ENCODE peak calls at places on chromosome 2, in four cellular contexts. One of them, this sample, is unnamed.

GRCh38 chr2:144452169-144453038 is 67.5 kb downstream of the ZEB2 start:
- DNase-seq in cardiac fibroblast: peak; percentile 59
- DNase-seq in fibroblast of the aortic adventitia: peak; percentile 65
- DNase-seq in NCI-H2029: no peak
- DNase-seq in this sample: peak; percentile 88

GRCh38 chr2:158732573-158733429 is 62.3 kb upstream of the DAPL1 start:
- DNase-seq in cardiac fibroblast: no peak
- DNase-seq in fibroblast of the aortic adventitia: no peak
- DNase-seq in NCI-H2029: no peak
- DNase-seq in this sample: no peak

GRCh38 chr2:161273038-161273760 is 35.0 kb upstream of the PSMD14 start:
- DNase-seq in cardiac fibroblast: peak; percentile 79
- DNase-seq in fibroblast of the aortic adventitia: peak; percentile 83
- DNase-seq in NCI-H2029: peak; percentile 36
- DNase-seq in this sample: peak; percentile 72

GRCh38 chr2:11872247-11872947 is 126.0 kb downstream of the LPIN1 start:
- DNase-seq in cardiac fibroblast: peak; percentile 9
- DNase-seq in fibroblast of the aortic adventitia: peak; percentile 23
- DNase-seq in NCI-H2029: peak; percentile 11
- DNase-seq in this sample: peak; percentile 81

GRCh38 chr2:9102861-9103662 is 99.6 kb upstream of the MBOAT2 start:
- DNase-seq in cardiac fibroblast: no peak
- DNase-seq in fibroblast of the aortic adventitia: no peak
- DNase-seq in NCI-H2029: no peak
- DNase-seq in this sample: no peak

GRCh38 chr2:178271629-178272333 is 77.5 kb downstream of the OSBPL6 start:
- DNase-seq in cardiac fibroblast: peak; percentile 95
- DNase-seq in fibroblast of the aortic adventitia: peak; percentile 93
- DNase-seq in NCI-H2029: no peak
- DNase-seq in this sample: no peak

GRCh38 chr2:10817413-10817812 is 4.8 kb upstream of the PDIA6 start:
- DNase-seq in cardiac fibroblast: no peak
- DNase-seq in fibroblast of the aortic adventitia: no peak
- DNase-seq in NCI-H2029: no peak
- DNase-seq in this sample: no peak

GRCh38 chr2:11129598-11130449 is 25.4 kb upstream of the SLC66A3 start:
- DNase-seq in cardiac fibroblast: peak; percentile 27
- DNase-seq in fibroblast of the aortic adventitia: no peak
- DNase-seq in NCI-H2029: peak; percentile 58
- DNase-seq in this sample: no peak

GRCh38 chr2:148817210-148817708 is 57.8 kb upstream of the KIF5C start:
- DNase-seq in cardiac fibroblast: peak; percentile 49
- DNase-seq in fibroblast of the aortic adventitia: peak; percentile 28
- DNase-seq in NCI-H2029: no peak
- DNase-seq in this sample: no peak

GRCh38 chr2:97678217-97678762 is 8.8 kb downstream of the C2orf92 start:
- DNase-seq in cardiac fibroblast: no peak
- DNase-seq in fibroblast of the aortic adventitia: no peak
- DNase-seq in NCI-H2029: no peak
- DNase-seq in this sample: no peak

GRCh38 chr2:28580078-28580477 is 84.2 kb downstream of the PLB1 start:
- DNase-seq in cardiac fibroblast: no peak
- DNase-seq in fibroblast of the aortic adventitia: no peak
- DNase-seq in NCI-H2029: no peak
- DNase-seq in this sample: no peak

GRCh38 chr2:60553496-60553991 is at the start of gene BCL11A:
- DNase-seq in cardiac fibroblast: peak; percentile 86
- DNase-seq in fibroblast of the aortic adventitia: peak; percentile 57
- DNase-seq in NCI-H2029: peak; percentile 79
- DNase-seq in this sample: peak; percentile 74

GRCh38 chr2:233436191-233436581 is 81.9 kb downstream of the DGKD start:
- DNase-seq in cardiac fibroblast: no peak
- DNase-seq in fibroblast of the aortic adventitia: no peak
- DNase-seq in NCI-H2029: no peak
- DNase-seq in this sample: no peak

GRCh38 chr2:86489542-86489941 is 48.4 kb downstream of the KDM3A start:
- DNase-seq in cardiac fibroblast: no peak
- DNase-seq in fibroblast of the aortic adventitia: no peak
- DNase-seq in NCI-H2029: no peak
- DNase-seq in this sample: no peak

GRCh38 chr2:221635949-221636348 is 63.8 kb upstream of the EPHA4 start:
- DNase-seq in cardiac fibroblast: no peak
- DNase-seq in fibroblast of the aortic adventitia: no peak
- DNase-seq in NCI-H2029: peak; percentile 33
- DNase-seq in this sample: no peak

GRCh38 chr2:42771546-42772153 is 7.7 kb upstream of the OXER1 start:
- DNase-seq in cardiac fibroblast: no peak
- DNase-seq in fibroblast of the aortic adventitia: no peak
- DNase-seq in NCI-H2029: no peak
- DNase-seq in this sample: no peak